ENCODE peak calls at places on chromosomes 13 and 19, in seven cellular contexts. L, P, O, M, Y, Z and F are unnamed samples.

GRCh38 chr19:2587001-2587719 is 111.2 kb downstream of the GADD45B start:
- DNase-seq in L (no peak), P (peak), O (no peak), M (no peak), Y (no peak), Z (no peak), F (no peak)

GRCh38 chr13:33109319-33109718 is 93.1 kb downstream of the KL start:
- DNase-seq in L (no peak), P (no peak), O (no peak), M (no peak), Y (peak), Z (no peak), F (no peak)

GRCh38 chr19:4206818-4207484 is 22.4 kb upstream of the EBI3 start:
- DNase-seq in L (no peak), P (peak), O (no peak), M (no peak), Y (peak), Z (no peak), F (peak)

GRCh38 chr19:10227215-10227971 is 3.7 kb downstream of the S1PR2 start:
- DNase-seq in L (no peak), P (no peak), O (peak), M (peak), Y (no peak), Z (peak), F (no peak)

GRCh38 chr19:31205887-31206518 is 143.2 kb downstream of the TSHZ3 start:
- DNase-seq in L (no peak), P (no peak), O (no peak), M (no peak), Y (no peak), Z (no peak), F (no peak)

GRCh38 chr13:107379398-107380155 is 811.6 kb upstream of the ARGLU1 start:
- DNase-seq in L (no peak), P (no peak), O (no peak), M (no peak), Y (no peak), Z (no peak), F (no peak)

GRCh38 chr19:39996218-39996810 is 546 bp upstream of the ZNF546 start:
- DNase-seq in L (no peak), P (peak), O (peak), M (no peak), Y (peak), Z (no peak), F (peak)

GRCh38 chr13:41658057-41658642 is 200.8 kb downstream of the RGCC start:
- DNase-seq in L (no peak), P (peak), O (no peak), M (no peak), Y (peak), Z (no peak), F (no peak)

GRCh38 chr19:1522061-1522460 is 1.8 kb upstream of the PLK5 start:
- DNase-seq in L (no peak), P (no peak), O (no peak), M (no peak), Y (no peak), Z (no peak), F (no peak)

GRCh38 chr13:95020298-95020987 is 280.8 kb downstream of the ABCC4 start:
- DNase-seq in L (no peak), P (no peak), O (no peak), M (no peak), Y (no peak), Z (no peak), F (peak)

GRCh38 chr19:5804516-5805464 is at the start of gene NRTN:
- DNase-seq in L (peak), P (no peak), O (peak), M (peak), Y (no peak), Z (no peak), F (no peak)

GRCh38 chr13:28329395-28330158 is 165.4 kb downstream of the FLT1 start:
- DNase-seq in L (no peak), P (peak), O (no peak), M (no peak), Y (peak), Z (no peak), F (peak)

GRCh38 chr19:38793186-38793585 is 4.2 kb downstream of the LGALS7B start:
- DNase-seq in L (no peak), P (peak), O (no peak), M (no peak), Y (peak), Z (no peak), F (peak)

GRCh38 chr13:62512194-62513141 is 1096.8 kb upstream of the PCDH20 start:
- DNase-seq in L (peak), P (peak), O (peak), M (peak), Y (peak), Z (no peak), F (no peak)

GRCh38 chr13:46683879-46684278 is 113.1 kb downstream of the ESD start:
- DNase-seq in L (no peak), P (peak), O (no peak), M (no peak), Y (no peak), Z (no peak), F (no peak)

GRCh38 chr19:17149393-17150135 is 65.6 kb upstream of the USE1 start:
- DNase-seq in L (no peak), P (no peak), O (no peak), M (no peak), Y (no peak), Z (no peak), F (no peak)

GRCh38 chr13:75779393-75779792 is 143.3 kb downstream of the LMO7 start:
- DNase-seq in L (no peak), P (no peak), O (no peak), M (no peak), Y (no peak), Z (no peak), F (no peak)

GRCh38 chr19:17468302-17469091 is 1.8 kb upstream of the SLC27A1 start:
- DNase-seq in L (peak), P (no peak), O (no peak), M (peak), Y (peak), Z (peak), F (no peak)

GRCh38 chr19:29831041-29831548 is 19.3 kb downstream of the CCNE1 start:
- DNase-seq in L (no peak), P (no peak), O (no peak), M (no peak), Y (no peak), Z (no peak), F (no peak)

GRCh38 chr13:43572601-43573360 is 214.0 kb downstream of the ENOX1 start:
- DNase-seq in L (no peak), P (peak), O (no peak), M (no peak), Y (peak), Z (no peak), F (peak)

GRCh38 chr19:17306285-17306714 is 628 bp downstream of the MRPL34 start:
- DNase-seq in L (no peak), P (no peak), O (peak), M (no peak), Y (no peak), Z (no peak), F (no peak)

GRCh38 chr19:1567848-1568227 is 287 bp downstream of the MEX3D start:
- DNase-seq in L (no peak), P (no peak), O (no peak), M (no peak), Y (no peak), Z (no peak), F (no peak)

GRCh38 chr13:110991991-110992508 is 77.2 kb upstream of the ANKRD10 start:
- DNase-seq in L (no peak), P (no peak), O (no peak), M (peak), Y (no peak), Z (no peak), F (no peak)

GRCh38 chr13:21010621-21011020 is 50.8 kb downstream of the LATS2 start:
- DNase-seq in L (no peak), P (peak), O (no peak), M (no peak), Y (peak), Z (no peak), F (no peak)

GRCh38 chr13:81540777-81541176 is 1199.9 kb upstream of the SPRY2 start:
- DNase-seq in L (no peak), P (no peak), O (no peak), M (no peak), Y (no peak), Z (no peak), F (peak)

GRCh38 chr13:64410654-64411053 is 2819.5 kb downstream of the PCDH9 start:
- DNase-seq in L (no peak), P (no peak), O (no peak), M (peak), Y (no peak), Z (no peak), F (no peak)

GRCh38 chr19:56121180-56122167 is at the start of gene ZNF787:
- DNase-seq in L (peak), P (peak), O (peak), M (peak), Y (peak), Z (peak), F (peak)
- TF ChIP-seq CTCF in L (no peak), P (peak), O (no peak), M (no peak), Y (no peak), Z (no peak), F (no peak)

DNA sequence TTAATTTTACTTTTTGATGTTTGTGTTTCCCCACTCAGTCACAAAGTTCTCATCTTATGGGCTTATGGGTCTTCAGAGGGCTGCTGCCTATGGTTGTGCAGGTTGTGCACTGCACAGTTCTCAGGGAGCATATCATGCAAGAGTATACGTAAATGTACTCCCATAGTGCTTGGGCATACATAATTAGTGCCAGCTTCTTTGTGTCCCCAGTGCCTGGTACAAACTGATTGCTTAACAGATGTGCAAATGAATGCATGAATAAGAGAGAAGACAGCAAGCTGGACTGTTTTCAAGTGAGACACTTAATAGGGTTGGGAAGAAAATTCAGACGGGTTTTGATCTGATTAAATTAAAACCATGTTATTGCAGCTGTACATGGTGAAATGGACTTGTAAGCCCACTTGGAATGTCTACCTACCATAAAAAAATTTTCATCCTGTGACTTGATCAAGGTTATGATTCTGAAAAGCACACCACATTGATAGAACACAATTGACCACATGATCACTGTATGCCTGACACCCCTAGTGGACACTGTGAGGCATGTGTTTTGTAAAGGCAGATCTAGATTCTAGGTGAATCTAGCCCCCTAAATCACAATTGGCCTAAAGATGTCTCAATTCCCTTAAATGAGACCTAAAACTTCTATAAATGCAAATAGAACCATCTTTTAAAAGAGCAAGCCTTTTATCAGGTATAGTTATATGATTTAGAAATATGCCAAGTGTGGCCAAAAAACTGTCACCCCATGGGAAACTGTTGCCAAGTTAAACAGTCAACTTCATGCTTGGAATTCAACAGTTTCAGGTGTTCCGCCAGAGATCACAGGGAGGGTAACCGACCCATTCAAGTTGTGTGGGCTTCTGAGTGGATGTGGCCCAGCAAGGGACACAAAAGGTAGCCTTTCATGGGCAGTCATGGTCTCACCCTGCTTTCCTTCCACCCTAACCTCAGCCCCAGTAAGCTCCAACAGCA is 27.9 kb downstream of the FAM124A start:
- DNase-seq in L (no peak), P (no peak), O (no peak), M (no peak), Y (no peak), Z (no peak), F (no peak)
- TF ChIP-seq CTCF in L (peak), P (peak), O (peak), M (peak), Y (peak), Z (peak), F (peak)

GRCh38 chr19:45152504-45153338 is 8.1 kb downstream of the NKPD1 start:
- DNase-seq in L (no peak), P (peak), O (peak), M (peak), Y (peak), Z (peak), F (no peak)
- TF ChIP-seq CTCF in L (no peak), P (no peak), O (no peak), M (no peak), Y (no peak), Z (no peak), F (no peak)

DNA sequence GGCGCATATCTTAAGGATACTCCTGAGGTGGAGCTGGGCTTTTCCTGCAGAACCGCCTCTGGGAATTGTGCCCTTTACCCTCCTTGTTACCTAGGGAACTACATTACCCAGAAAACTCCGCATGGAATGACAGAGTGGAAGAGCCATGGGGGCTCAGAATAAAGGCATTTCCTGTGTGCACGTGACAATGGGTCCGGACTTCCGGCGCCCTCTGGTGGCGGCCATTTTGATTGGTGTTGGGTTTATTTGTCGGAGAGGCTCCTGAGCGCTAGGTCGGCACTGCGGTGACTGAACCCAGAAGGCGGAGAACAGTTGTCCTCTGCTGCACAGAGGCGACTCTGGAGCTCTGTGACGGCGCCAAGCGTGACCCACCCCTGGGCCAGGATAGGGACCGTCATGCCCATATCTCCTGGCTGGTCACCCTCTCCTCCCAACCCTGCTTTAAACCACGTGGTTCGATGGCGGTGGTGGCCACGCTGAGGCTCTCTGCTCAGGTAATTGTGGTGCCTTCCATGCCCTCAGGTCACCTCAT is at the start of gene ZNF587B:
- DNase-seq in L (peak), P (peak), O (peak), M (peak), Y (no peak), Z (peak), F (no peak)
- TF ChIP-seq CTCF in L (peak), P (peak), O (peak), M (no peak), Y (peak), Z (peak), F (peak)

GRCh38 chr13:113245858-113246791 is 36.7 kb downstream of the CUL4A start:
- DNase-seq in L (no peak), P (peak), O (peak), M (no peak), Y (peak), Z (no peak), F (no peak)
- TF ChIP-seq CTCF in L (peak), P (peak), O (no peak), M (no peak), Y (peak), Z (peak), F (peak)

DNA sequence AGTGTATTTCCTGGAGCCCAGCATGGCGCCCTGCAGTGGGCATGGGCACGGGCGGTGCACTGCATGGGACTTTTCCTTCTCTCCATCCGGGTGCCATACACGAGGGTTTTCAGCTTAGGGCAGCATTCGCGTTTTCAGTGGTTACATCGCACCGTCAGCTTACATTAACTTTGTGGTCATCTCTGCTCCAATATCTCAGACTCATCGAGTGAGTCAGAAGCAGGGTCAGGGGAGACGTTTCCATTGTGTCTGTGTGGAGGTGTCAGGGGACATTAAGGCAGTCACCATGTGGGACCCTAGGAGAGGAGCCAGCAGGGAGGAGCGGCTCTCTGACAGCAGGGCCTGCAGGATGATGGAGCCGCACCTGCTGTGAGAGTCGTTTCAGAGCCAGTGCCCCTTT is 541.0 kb downstream of the FGF9 start:
- DNase-seq in L (no peak), P (no peak), O (no peak), M (no peak), Y (no peak), Z (no peak), F (no peak)
- TF ChIP-seq CTCF in L (no peak), P (no peak), O (no peak), M (no peak), Y (no peak), Z (no peak), F (no peak)